ENCODE peak calls at places on chromosomes 13 and 19, in eight cellular contexts. B, S, P, A, V, R, X and T are unnamed samples.

GRCh38 chr19:41879670-41880328 is 2.7 kb downstream of the CD79A start:
- DNase-seq in B (no peak), S (no peak), P (no peak), A (no peak), V (no peak), R (no peak), X (no peak), T (no peak)

GRCh38 chr13:43905435-43906031 is 25.8 kb downstream of the LACC1 start:
- DNase-seq in B (peak), S (peak), P (peak), A (peak), V (peak), R (peak), X (peak), T (no peak)

GRCh38 chr13:78562237-78562889 is 41.0 kb downstream of the POU4F1 start:
- DNase-seq in B (no peak), S (no peak), P (no peak), A (no peak), V (no peak), R (no peak), X (no peak), T (no peak)

GRCh38 chr19:44847144-44848035 is 1.3 kb downstream of the NECTIN2 start:
- DNase-seq in B (no peak), S (no peak), P (peak), A (peak), V (no peak), R (no peak), X (no peak), T (peak)

GRCh38 chr13:37187110-37187509 is 81.6 kb upstream of the CSNK1A1L start:
- DNase-seq in B (no peak), S (no peak), P (peak), A (peak), V (no peak), R (no peak), X (no peak), T (no peak)

GRCh38 chr13:52048516-52048915 is 24.0 kb downstream of the UTP14C start:
- DNase-seq in B (no peak), S (no peak), P (no peak), A (peak), V (no peak), R (no peak), X (no peak), T (no peak)

GRCh38 chr19:41264581-41265375 is 606 bp downstream of the HNRNPUL1 start:
- DNase-seq in B (peak), S (no peak), P (no peak), A (peak), V (peak), R (peak), X (no peak), T (peak)

GRCh38 chr19:21149877-21150276 is 8.0 kb downstream of the ZNF431 start:
- DNase-seq in B (no peak), S (no peak), P (no peak), A (no peak), V (no peak), R (no peak), X (no peak), T (no peak)

GRCh38 chr19:50567052-50567841 is 988 bp downstream of the LRRC4B start:
- DNase-seq in B (no peak), S (no peak), P (no peak), A (no peak), V (no peak), R (no peak), X (no peak), T (no peak)

GRCh38 chr19:53517114-53517741 is 20.7 kb upstream of the ZNF331 start:
- DNase-seq in B (no peak), S (no peak), P (no peak), A (no peak), V (no peak), R (no peak), X (no peak), T (no peak)

GRCh38 chr19:45800009-45800553 is 7.4 kb upstream of the DMWD start:
- DNase-seq in B (no peak), S (no peak), P (peak), A (peak), V (no peak), R (no peak), X (no peak), T (no peak)

GRCh38 chr19:55454787-55455243 is 6.6 kb downstream of the ISOC2 start:
- DNase-seq in B (peak), S (no peak), P (peak), A (peak), V (peak), R (peak), X (no peak), T (no peak)

GRCh38 chr19:41112728-41113290 is 1.4 kb upstream of the CYP2F1 start:
- DNase-seq in B (no peak), S (no peak), P (no peak), A (no peak), V (no peak), R (no peak), X (no peak), T (peak)

GRCh38 chr13:67630640-67631039 is 400.5 kb upstream of the PCDH9 start:
- DNase-seq in B (no peak), S (no peak), P (no peak), A (no peak), V (no peak), R (no peak), X (no peak), T (no peak)

GRCh38 chr13:30718661-30719520 is 16.5 kb upstream of the ALOX5AP start:
- DNase-seq in B (no peak), S (peak), P (peak), A (peak), V (no peak), R (no peak), X (no peak), T (no peak)

GRCh38 chr19:36973844-36974195 is 57.7 kb downstream of the ZNF568 start:
- DNase-seq in B (no peak), S (no peak), P (no peak), A (no peak), V (no peak), R (no peak), X (peak), T (no peak)

GRCh38 chr13:63840551-63841421 is 2425.1 kb upstream of the PCDH20 start:
- DNase-seq in B (no peak), S (no peak), P (no peak), A (no peak), V (no peak), R (no peak), X (no peak), T (no peak)

GRCh38 chr13:99969368-99969933 is 2.1 kb downstream of the ZIC5 start:
- DNase-seq in B (no peak), S (no peak), P (no peak), A (no peak), V (no peak), R (no peak), X (no peak), T (no peak)

GRCh38 chr13:51298812-51299211 is 40.7 kb upstream of the SERPINE3 start:
- DNase-seq in B (no peak), S (no peak), P (no peak), A (no peak), V (no peak), R (no peak), X (no peak), T (no peak)

GRCh38 chr19:3867971-3868769 is 668 bp downstream of the ZFR2 start:
- DNase-seq in B (no peak), S (no peak), P (no peak), A (no peak), V (no peak), R (no peak), X (no peak), T (no peak)

GRCh38 chr19:49692102-49692599 is 1.2 kb downstream of the CPT1C start:
- DNase-seq in B (no peak), S (no peak), P (no peak), A (no peak), V (no peak), R (no peak), X (no peak), T (no peak)

GRCh38 chr13:91196958-91197357 is 150.5 kb upstream of the MIR17HG start:
- DNase-seq in B (no peak), S (no peak), P (no peak), A (no peak), V (no peak), R (no peak), X (no peak), T (no peak)

GRCh38 chr19:49845433-49845832 is 5.5 kb upstream of the PTOV1 start:
- DNase-seq in B (no peak), S (no peak), P (no peak), A (no peak), V (no peak), R (no peak), X (no peak), T (no peak)

GRCh38 chr19:41001243-41001971 is 10.3 kb downstream of the CYP2B6 start:
- DNase-seq in B (no peak), S (no peak), P (no peak), A (no peak), V (no peak), R (no peak), X (no peak), T (no peak)

GRCh38 chr19:45010306-45010705 is 9.0 kb downstream of the RELB start:
- DNase-seq in B (no peak), S (no peak), P (no peak), A (no peak), V (no peak), R (no peak), X (no peak), T (no peak)

GRCh38 chr19:12723643-12724426 is at the start of gene TNPO2:
- DNase-seq in B (peak), S (no peak), P (peak), A (peak), V (peak), R (peak), X (peak), T (no peak)

GRCh38 chr19:10510301-10510802 is 6.9 kb downstream of the S1PR5 start:
- DNase-seq in B (peak), S (no peak), P (no peak), A (no peak), V (peak), R (peak), X (peak), T (no peak)

GRCh38 chr19:54434862-54435174 is 14.2 kb upstream of the LENG8 start:
- DNase-seq in B (no peak), S (no peak), P (no peak), A (no peak), V (no peak), R (no peak), X (no peak), T (no peak)

GRCh38 chr13:42740753-42741152 is 40.6 kb upstream of the FAM216B start:
- DNase-seq in B (no peak), S (no peak), P (no peak), A (no peak), V (no peak), R (no peak), X (no peak), T (no peak)

GRCh38 chr19:10122066-10122465 is 2.4 kb upstream of the EIF3G start:
- DNase-seq in B (no peak), S (no peak), P (peak), A (peak), V (no peak), R (no peak), X (no peak), T (no peak)

GRCh38 chr19:41031926-41032325 is 40.8 kb downstream of the CYP2B6 start:
- DNase-seq in B (no peak), S (no peak), P (peak), A (no peak), V (no peak), R (no peak), X (no peak), T (no peak)

GRCh38 chr13:111853146-111853545 is 213.8 kb upstream of the SOX1 start:
- DNase-seq in B (no peak), S (no peak), P (no peak), A (no peak), V (no peak), R (no peak), X (no peak), T (peak)

GRCh38 chr19:5479958-5480357 is 24.7 kb downstream of the ZNRF4 start:
- DNase-seq in B (no peak), S (no peak), P (no peak), A (no peak), V (no peak), R (no peak), X (no peak), T (no peak)

GRCh38 chr13:94822356-94822755 is 110.0 kb upstream of the SOX21 start:
- DNase-seq in B (no peak), S (no peak), P (no peak), A (no peak), V (no peak), R (no peak), X (no peak), T (no peak)

GRCh38 chr13:100634686-100635085 is 39.9 kb downstream of the TMTC4 start:
- DNase-seq in B (no peak), S (no peak), P (no peak), A (no peak), V (no peak), R (no peak), X (no peak), T (no peak)

GRCh38 chr19:10402441-10403038 is 802 bp downstream of the CDC37 start:
- DNase-seq in B (no peak), S (no peak), P (peak), A (peak), V (no peak), R (no peak), X (no peak), T (no peak)

GRCh38 chr19:55688422-55689218 is 13.6 kb downstream of the EPN1 start:
- DNase-seq in B (no peak), S (no peak), P (no peak), A (no peak), V (no peak), R (no peak), X (peak), T (no peak)